ENCODE peak calls at places on chromosome 18, in five cellular contexts. Z is T-helper 2 cell; A is activated T-helper 1 cell treated with anti-CD3 and anti-CD28 coated beads, Interleukin-2, amount 50 U/mL, for 16 hours; C is endothelial cell; P is naive thymus-derived CD8-positive, alpha-beta T cell. H is an unnamed sample.

GRCh38 chr18:62744076-62744705 is 28.9 kb downstream of the PHLPP1 start:
- DNase-seq in Z (no peak), P (no peak), A (no peak), C (no peak), H (no peak)

GRCh38 chr18:45321520-45321919 is 293.8 kb upstream of the SLC14A2 start:
- DNase-seq in P (no peak), Z (no peak), A (no peak), C (no peak), H (no peak)

GRCh38 chr18:75698861-75699260 is 271.4 kb upstream of the SMIM21 start:
- DNase-seq in Z (no peak), A (no peak), C (no peak), P (no peak), H (no peak)

GRCh38 chr18:53943463-53943862 is 281.0 kb downstream of the MBD2 start:
- DNase-seq in C (no peak), A (no peak), Z (no peak), P (no peak), H (no peak)

GRCh38 chr18:47893047-47893446 is 37.4 kb downstream of the SMAD2 start:
- DNase-seq in P (no peak), C (no peak), A (no peak), Z (no peak), H (no peak)

GRCh38 chr18:48131042-48131441 is 200.6 kb upstream of the SMAD2 start:
- DNase-seq in A (no peak), P (no peak), C (no peak), Z (no peak), H (no peak)

GRCh38 chr18:35535297-35535696 is 37.5 kb upstream of the INO80C start:
- DNase-seq in Z (no peak), P (no peak), C (no peak), A (no peak), H (no peak)

GRCh38 chr18:23995180-23995579 is 19.4 kb upstream of the TTC39C start:
- DNase-seq in C (no peak), Z (no peak), A (no peak), P (no peak), H (no peak)

GRCh38 chr18:63074987-63075404 is 244.6 kb downstream of the BCL2 start:
- DNase-seq in C (peak), Z (no peak), P (peak), A (no peak), H (peak)

GRCh38 chr18:811192-812122 is 585 bp downstream of the YES1 start:
- DNase-seq in A (no peak), Z (no peak), P (no peak), C (peak), H (no peak)

GRCh38 chr18:46471809-46472498 is 185.1 kb downstream of the LOXHD1 start:
- DNase-seq in P (no peak), A (no peak), Z (no peak), C (no peak), H (no peak)

GRCh38 chr18:69817335-69817935 is 130.2 kb downstream of the CD226 start:
- DNase-seq in P (no peak), A (no peak), Z (no peak), C (no peak), H (no peak)

GRCh38 chr18:58253871-58254270 is 209.8 kb downstream of the NEDD4L start:
- DNase-seq in P (no peak), Z (no peak), C (no peak), A (no peak), H (no peak)

GRCh38 chr18:13653746-13654455 is 72.5 kb downstream of the FAM210A start:
- DNase-seq in A (no peak), P (no peak), C (no peak), Z (no peak), H (no peak)

GRCh38 chr18:73679941-73680700 is 467.5 kb downstream of the FBXO15 start:
- DNase-seq in Z (no peak), C (no peak), A (no peak), P (no peak), H (no peak)

GRCh38 chr18:2846638-2847340 is at the start of gene EMILIN2:
- DNase-seq in Z (no peak), A (no peak), P (peak), C (peak), H (no peak)

GRCh38 chr18:37451239-37451825 is 114.3 kb downstream of the CELF4 start:
- DNase-seq in A (no peak), Z (no peak), P (no peak), C (no peak), H (no peak)

GRCh38 chr18:49227456-49227855 is 233.0 kb downstream of the DYM start:
- DNase-seq in P (no peak), Z (no peak), A (no peak), C (no peak), H (no peak)

GRCh38 chr18:62611395-62612241 is 88.8 kb downstream of the ZCCHC2 start:
- DNase-seq in P (no peak), Z (no peak), C (no peak), A (no peak), H (no peak)